ENCODE peak calls at places on chromosomes 2 and 18, in nine cellular contexts. Q is adrenal gland, E is mucosa of descending colon, W is lower lobe of right lung, V is BJ, S is astrocyte, K is HCT116, O is GM06990, Y is foreskin fibroblast. A is an unnamed sample.

GRCh38 chr2:165793161-165793778 is 777 bp downstream of the GALNT3 start:
- DNase-seq in Q (peak; percentile 8), E (peak; percentile 67), W (peak; percentile 52), V (no peak), S (peak; percentile 63), K (peak; percentile 13), O (peak; percentile 15), Y (peak; percentile 19), A (no peak)

GRCh38 chr2:152367547-152368250 is 32.7 kb downstream of the FMNL2 start:
- DNase-seq in Q (no peak), E (no peak), W (no peak), V (no peak), S (no peak), K (no peak), O (peak; percentile 19), Y (peak; percentile 72), A (no peak)

GRCh38 chr2:70960833-70961647 is 17.4 kb upstream of the ANKRD53 start:
- DNase-seq in Q (no peak), E (peak; percentile 3), W (no peak), V (no peak), S (no peak), K (no peak), O (no peak), Y (no peak), A (no peak)

GRCh38 chr2:69975136-69975852 is 13.9 kb upstream of the ASPRV1 start:
- DNase-seq in Q (no peak), E (no peak), W (peak; percentile 30), V (no peak), S (no peak), K (no peak), O (no peak), Y (no peak), A (no peak)

GRCh38 chr2:17636989-17637906 is 96.8 kb downstream of the VSNL1 start:
- DNase-seq in Q (no peak), E (no peak), W (no peak), V (no peak), S (no peak), K (no peak), O (no peak), Y (no peak), A (no peak)

GRCh38 chr18:31206787-31207381 is 44.2 kb upstream of the DSC1 start:
- DNase-seq in Q (peak; percentile 65), E (peak; percentile 92), W (peak; percentile 81), V (no peak), S (peak; percentile 73), K (peak; percentile 97), O (peak; percentile 74), Y (no peak), A (no peak)

GRCh38 chr2:144091622-144092021 is 428.3 kb downstream of the ZEB2 start:
- DNase-seq in Q (no peak), E (no peak), W (no peak), V (no peak), S (no peak), K (no peak), O (no peak), Y (no peak), A (no peak)

GRCh38 chr2:237421542-237422047 is 7.6 kb upstream of the COL6A3 start:
- DNase-seq in Q (peak; percentile 66), E (peak; percentile 82), W (peak; percentile 82), V (no peak), S (peak; percentile 74), K (peak; percentile 73), O (peak; percentile 74), Y (peak; percentile 95), A (peak; percentile 37)

GRCh38 chr2:47501374-47502200 is 98.6 kb downstream of the MSH2 start:
- DNase-seq in Q (no peak), E (no peak), W (no peak), V (no peak), S (peak; percentile 31), K (no peak), O (no peak), Y (peak; percentile 73), A (no peak)

GRCh38 chr18:58054041-58054733 is 10.2 kb downstream of the NEDD4L start:
- DNase-seq in Q (no peak), E (no peak), W (peak; percentile 53), V (peak; percentile 22), S (peak; percentile 74), K (no peak), O (no peak), Y (peak; percentile 34), A (no peak)

GRCh38 chr2:83106853-83107252 is 1352.2 kb downstream of the SUCLG1 start:
- DNase-seq in Q (no peak), E (no peak), W (no peak), V (no peak), S (no peak), K (no peak), O (no peak), Y (no peak), A (no peak)

GRCh38 chr2:221005338-221005737 is 566.8 kb downstream of the EPHA4 start:
- DNase-seq in Q (no peak), E (no peak), W (no peak), V (no peak), S (no peak), K (no peak), O (no peak), Y (no peak), A (no peak)

DNA sequence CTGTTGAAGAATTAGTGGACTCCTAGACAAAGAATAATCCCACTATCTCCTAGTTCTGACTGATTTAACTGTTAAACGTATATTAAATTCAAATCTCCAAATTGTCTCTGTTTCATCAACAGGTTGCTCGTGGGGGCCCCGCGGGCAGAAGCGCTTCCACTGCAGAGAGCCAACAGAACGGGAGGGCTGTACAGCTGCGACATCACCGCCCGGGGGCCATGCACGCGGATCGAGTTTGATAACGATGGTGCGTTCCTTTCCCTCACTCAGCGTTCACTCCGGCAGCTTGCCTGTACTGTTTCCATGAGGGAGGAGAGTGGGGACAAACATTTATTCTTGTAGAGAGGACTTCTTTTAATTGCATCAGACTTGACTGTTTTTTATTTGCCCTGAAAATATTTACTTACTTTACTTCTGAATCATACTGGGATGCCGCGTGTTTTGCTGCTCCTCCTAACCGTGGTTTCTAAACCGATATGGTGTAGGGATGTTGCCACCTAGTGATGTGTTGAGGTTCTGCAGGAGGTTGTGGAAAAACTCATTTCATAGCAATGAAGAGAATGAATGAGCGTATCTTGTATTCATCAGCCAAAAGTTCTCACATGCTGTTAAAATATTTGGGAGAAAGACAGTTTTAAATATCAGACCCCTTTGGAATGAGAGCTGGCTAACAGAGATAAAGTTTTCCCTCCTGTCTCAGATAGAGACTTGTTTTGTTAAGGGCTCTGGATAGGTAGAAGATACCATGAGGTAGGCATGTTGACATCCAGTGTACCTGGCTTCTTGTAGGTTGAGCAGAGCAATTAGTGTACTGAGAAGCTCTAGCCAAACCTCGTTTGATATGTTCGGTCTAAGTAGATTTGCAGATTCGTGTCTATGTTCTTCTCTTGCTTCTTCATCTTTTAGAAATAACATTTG is 38.3 kb downstream of the ITGA6 start:
- DNase-seq in Q (peak; percentile 77), E (peak; percentile 91), W (peak; percentile 54), V (peak; percentile 38), S (peak; percentile 58), K (no peak), O (no peak), Y (peak; percentile 92), A (peak; percentile 86)
- TF ChIP-seq CTCF in Q (peak; percentile 89), E (peak; percentile 65), W (peak; percentile 82), V (peak; percentile 82), S (peak; percentile 98), K (peak; percentile 58), O (peak; percentile 85), Y (peak; percentile 87), A (peak; percentile 90)

GRCh38 chr18:8735274-8735673 is 29.9 kb downstream of the MTCL1 start:
- DNase-seq in Q (no peak), E (no peak), W (no peak), V (no peak), S (no peak), K (no peak), O (no peak), Y (no peak), A (no peak)
- H3K4me3 ChIP-seq in Q (no peak overlapping the region), E (no peak overlapping the region), W (no peak overlapping the region), V (no peak overlapping the region), S (no peak overlapping the region), K (no peak overlapping the region), O (no peak overlapping the region), Y (no peak overlapping the region), A (no peak overlapping the region)

GRCh38 chr2:168116448-168116847 is 130.9 kb downstream of the STK39 start:
- DNase-seq in Q (no peak), E (no peak), W (no peak), V (no peak), S (no peak), K (no peak), O (no peak), Y (no peak), A (no peak)
- TF ChIP-seq CTCF in Q (no peak), E (no peak), W (no peak), V (peak; percentile 31), S (no peak), K (no peak), O (no peak), Y (peak; percentile 15), A (peak; percentile 17)

GRCh38 chr2:124178719-124179118 is 153.6 kb downstream of the CNTNAP5 start:
- DNase-seq in Q (no peak), E (no peak), W (no peak), V (no peak), S (no peak), K (no peak), O (no peak), Y (no peak), A (no peak)
- H3K4me3 ChIP-seq in Q (no peak overlapping the region), E (no peak overlapping the region), W (no peak overlapping the region), V (no peak overlapping the region), S (no peak overlapping the region), K (no peak overlapping the region), O (no peak overlapping the region), Y (no peak overlapping the region), A (no peak overlapping the region)

DNA sequence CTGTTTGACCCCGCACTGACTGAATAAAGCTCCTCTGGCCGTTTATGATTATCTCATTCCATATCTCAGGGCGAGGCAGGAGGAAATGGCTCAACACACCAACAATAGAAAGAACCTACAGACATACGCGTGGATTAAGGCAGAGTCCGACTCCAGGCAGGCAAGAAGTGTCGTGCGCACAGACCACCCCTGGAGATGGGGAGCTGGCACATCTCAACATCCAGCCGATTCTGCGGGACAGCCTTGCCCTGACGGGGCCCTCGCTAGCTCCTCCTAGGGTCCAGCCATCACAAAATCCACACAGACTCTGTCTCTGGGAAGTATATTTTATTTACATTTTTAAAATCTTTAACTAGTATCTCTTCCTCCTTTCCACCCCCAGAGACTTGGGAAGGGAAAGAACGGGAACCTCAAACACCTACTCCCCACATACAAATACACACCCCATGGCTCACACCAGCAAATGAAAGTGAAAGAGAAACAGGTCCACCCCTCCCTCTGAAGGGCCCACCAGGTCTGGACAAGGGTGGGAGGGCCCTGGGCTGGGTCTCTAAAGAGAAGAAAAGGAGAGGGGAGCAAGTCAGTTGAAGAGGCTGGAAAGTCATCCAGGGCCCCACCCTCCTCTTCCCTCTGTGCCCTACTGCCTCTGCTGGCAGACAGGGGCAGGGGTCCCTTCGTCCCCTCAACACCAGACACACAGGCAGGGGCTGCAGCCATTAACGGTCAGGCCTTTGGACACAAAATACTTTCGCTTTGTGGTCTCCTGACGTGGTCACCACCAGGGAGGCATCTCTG is 3.2 kb downstream of the GPBAR1 start:
- DNase-seq in Q (no peak), E (peak; percentile 60), W (no peak), V (no peak), S (no peak), K (no peak), O (no peak), Y (no peak), A (no peak)
- TF ChIP-seq CTCF in Q (no peak), E (no peak), W (no peak), V (peak; percentile 9), S (no peak), K (no peak), O (peak; percentile 7), Y (peak; percentile 7), A (no peak)

DNA sequence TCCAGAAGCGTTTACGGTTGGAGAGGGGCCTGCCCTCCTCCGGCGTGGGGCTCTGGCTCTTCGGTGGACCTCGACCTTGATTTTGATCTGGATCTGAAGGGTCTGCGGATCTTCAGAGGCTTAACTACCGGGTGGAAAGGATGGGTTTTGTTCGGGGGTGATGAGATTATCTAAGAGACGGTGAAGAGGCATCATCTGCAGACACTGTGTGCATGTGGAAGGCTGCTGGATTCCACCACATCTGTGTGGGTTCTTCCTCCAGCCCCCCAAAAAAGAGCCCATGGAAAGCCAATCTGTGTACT is 1.0 kb downstream of the LGALSL start:
- DNase-seq in Q (no peak), E (no peak), W (no peak), V (no peak), S (no peak), K (no peak), O (no peak), Y (no peak), A (no peak)
- H3K4me3 ChIP-seq in Q (peak overlapping the region; percentile 46), E (peak overlapping the region; percentile 64), W (peak overlapping the region; percentile 74), V (peak overlapping the region; percentile 58), S (peak overlapping the region; percentile 56), K (peak overlapping the region; percentile 82), O (peak overlapping the region; percentile 78), Y (peak overlapping the region; percentile 60), A (peak overlapping the region; percentile 66)